ENCODE peak calls at places on chromosomes 3 and 15, in seven cellular contexts. Q is fibroblast of lung; O is thoracic aorta; F is uterus; B is A549; U is left ventricle myocardium inferior; V is CD8-positive, alpha-beta T cell. I is an unnamed sample.

GRCh38 chr3:123751478-123751877 is 132.7 kb downstream of the MYLK start:
- DNase-seq in F (no peak), V (no peak), U (no peak), B (no peak), O (no peak), Q (peak; percentile 60), I (no peak)

GRCh38 chr15:80940331-80940730 is 49.3 kb downstream of the MESD start:
- DNase-seq in O (no peak), V (no peak), B (no peak), Q (no peak), F (no peak), U (no peak), I (peak; percentile 57)

GRCh38 chr3:94101860-94102259 is 39.0 kb downstream of the NSUN3 start:
- DNase-seq in V (no peak), O (no peak), U (no peak), Q (peak; percentile 10), B (peak; percentile 18), F (no peak), I (no peak)

GRCh38 chr3:165217739-165218138 is 21.6 kb upstream of the SLITRK3 start:
- DNase-seq in Q (no peak), F (no peak), U (no peak), O (no peak), V (no peak), B (no peak), I (no peak)

GRCh38 chr3:142574665-142575064 is 3.9 kb downstream of the ATR start:
- DNase-seq in Q (no peak), O (no peak), B (no peak), U (no peak), V (no peak), F (no peak), I (no peak)

GRCh38 chr3:52848617-52849016 is 13.8 kb upstream of the MUSTN1 start:
- DNase-seq in Q (peak; percentile 66), F (no peak), U (no peak), O (no peak), V (no peak), B (peak; percentile 9), I (peak; percentile 48)

GRCh38 chr3:166425900-166426611 is 588.8 kb upstream of the BCHE start:
- DNase-seq in B (no peak), O (no peak), F (no peak), V (no peak), U (no peak), Q (no peak), I (no peak)

GRCh38 chr15:76336254-76337046 is at the start of gene ISL2:
- DNase-seq in V (no peak), U (no peak), F (no peak), Q (peak; percentile 36), O (no peak), B (peak; percentile 99), I (no peak)

GRCh38 chr3:196504556-196504955 is 988 bp upstream of the RNF168 start:
- DNase-seq in U (no peak), O (no peak), V (no peak), B (no peak), F (no peak), Q (no peak), I (no peak)

GRCh38 chr15:78313383-78313782 is 14.0 kb upstream of the SKIC8 start:
- DNase-seq in O (no peak), V (no peak), Q (no peak), B (no peak), F (no peak), U (no peak), I (no peak)

GRCh38 chr3:157130881-157131251 is 29.1 kb downstream of the CCNL1 start:
- DNase-seq in U (no peak), B (no peak), F (no peak), V (no peak), Q (no peak), O (no peak), I (no peak)
- H3K4me1 ChIP-seq in U (peaks cover 87% of the 10 kb centered on the region), B (peaks cover 66% of the 10 kb centered on the region), F (peaks cover 8% of the 10 kb centered on the region), V (peaks cover 50% of the 10 kb centered on the region), Q (peaks cover 12% of the 10 kb centered on the region), O (peaks cover 74% of the 10 kb centered on the region), I (peaks cover 37% of the 10 kb centered on the region)

GRCh38 chr15:43412096-43412495 is 41.2 kb downstream of the TUBGCP4 start:
- DNase-seq in F (no peak), Q (no peak), O (no peak), B (no peak), V (no peak), U (no peak), I (no peak)

GRCh38 chr15:43406808-43407207 is 35.9 kb downstream of the TUBGCP4 start:
- DNase-seq in F (no peak), B (no peak), U (no peak), O (no peak), V (no peak), Q (no peak), I (no peak)

GRCh38 chr15:43410572-43411214 is 39.8 kb downstream of the TUBGCP4 start:
- DNase-seq in Q (peak; percentile 36), F (no peak), V (no peak), O (no peak), B (peak; percentile 5), U (no peak), I (no peak)

GRCh38 chr15:43406192-43406591 is 35.3 kb downstream of the TUBGCP4 start:
- DNase-seq in F (no peak), B (no peak), U (no peak), V (no peak), Q (no peak), O (no peak), I (no peak)

GRCh38 chr15:43408789-43409188 is 37.9 kb downstream of the TUBGCP4 start:
- DNase-seq in F (no peak), V (no peak), Q (no peak), O (no peak), U (no peak), B (no peak), I (no peak)
- TF ChIP-seq CTCF in F (no peak), V (no peak), Q (no peak), O (no peak), U (no peak), B (no peak), I (no peak)

DNA sequence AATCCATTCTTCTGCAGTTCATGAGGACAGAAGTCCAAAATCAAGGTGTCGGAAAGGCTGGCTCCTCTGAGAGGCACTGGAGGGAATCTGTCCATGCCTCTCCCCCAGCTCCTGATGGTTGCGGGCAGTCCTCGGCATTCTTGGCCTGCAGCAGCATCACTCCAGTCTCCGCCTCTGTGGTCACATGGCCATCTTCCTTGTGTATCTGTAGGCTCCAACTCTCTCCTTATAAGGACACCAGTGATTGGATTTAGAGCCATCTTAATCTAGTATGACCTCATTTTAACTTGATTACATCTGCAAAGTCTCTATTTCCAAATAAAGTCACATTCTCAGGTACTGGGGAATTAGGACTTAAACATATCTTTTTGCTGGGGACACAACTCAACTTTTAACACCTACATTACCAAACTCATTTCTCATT is 56.0 kb upstream of the FLNB start:
- DNase-seq in B (peak; percentile 87), U (peak; percentile 62), V (no peak), Q (peak; percentile 99), F (peak; percentile 81), O (peak; percentile 45), I (peak; percentile 74)
- H3K27ac ChIP-seq in B (peak overlapping the region; percentile 95), U (peak overlapping the region; percentile 95), V (no peak overlapping the region), Q (peak overlapping the region; percentile 72), F (peak overlapping the region; percentile 95), O (peak overlapping the region; percentile 93), I (peak overlapping the region; percentile 78)

GRCh38 chr3:177345973-177346503 is 148.8 kb upstream of the TBL1XR1 start:
- DNase-seq in O (no peak), U (no peak), B (no peak), V (no peak), Q (peak; percentile 17), F (no peak), I (no peak)
- H3K4me1 ChIP-seq in O (peaks cover 84% of the 10 kb centered on the region), U (peaks cover 54% of the 10 kb centered on the region), B (peaks cover 32% of the 10 kb centered on the region), V (peaks cover 15% of the 10 kb centered on the region), Q (peaks cover 7% of the 10 kb centered on the region), F (no peaks in the 10 kb centered on the region), I (peaks cover 27% of the 10 kb centered on the region)

GRCh38 chr3:157354722-157355121 is 81.9 kb upstream of the PTX3 start:
- DNase-seq in B (peak; percentile 24), V (no peak), Q (no peak), U (no peak), F (no peak), O (no peak), I (no peak)
- TF ChIP-seq CTCF in B (peak; percentile 31), V (no peak), Q (peak; percentile 43), U (peak; percentile 50), F (no peak), O (no peak), I (no peak)

DNA sequence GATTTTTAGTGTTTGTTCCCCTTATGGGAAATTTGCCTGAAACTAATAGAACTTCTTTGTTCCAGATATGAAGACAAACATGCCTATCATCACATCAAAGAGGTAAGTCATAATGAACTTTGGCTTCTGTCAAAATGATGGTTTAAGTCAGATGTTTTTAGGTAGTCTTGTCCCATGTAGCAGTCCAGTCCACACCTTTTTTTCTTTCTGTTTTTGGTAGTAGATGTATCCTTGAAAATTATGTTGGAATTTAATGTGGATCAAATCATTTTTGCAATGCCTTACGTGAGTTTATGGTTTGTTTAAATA is 12.1 kb downstream of the TSEN2 start:
- DNase-seq in O (no peak), B (no peak), F (no peak), V (no peak), U (no peak), Q (no peak), I (no peak)
- H3K27ac ChIP-seq in O (no peak overlapping the region), B (no peak overlapping the region), F (no peak overlapping the region), V (no peak overlapping the region), U (no peak overlapping the region), Q (no peak overlapping the region), I (no peak overlapping the region)

I was measured in suprapubic skin.